ENCODE peak calls at places on chromosomes 16 and 17, in seven cellular contexts. A, V, O, K, I, N and C are unnamed samples.

GRCh38 chr17:3747805-3748204 is 24.1 kb downstream of the HASPIN start:
- DNase-seq in A (no peak), V (no peak), O (no peak), K (no peak), I (no peak), N (no peak), C (no peak)

GRCh38 chr16:84055366-84055765 is 12.8 kb upstream of the SLC38A8 start:
- DNase-seq in A (no peak), V (no peak), O (no peak), K (no peak), I (no peak), N (peak; percentile 53), C (no peak)

GRCh38 chr16:48029768-48030167 is 126.0 kb downstream of the ABCC12 start:
- DNase-seq in A (no peak), V (no peak), O (no peak), K (no peak), I (no peak), N (no peak), C (no peak)

GRCh38 chr17:77645441-77646430 is 312.8 kb upstream of the TNRC6C start:
- DNase-seq in A (no peak), V (no peak), O (no peak), K (peak; percentile 46), I (peak; percentile 5), N (no peak), C (no peak)

GRCh38 chr16:54175552-54176375 is 110.8 kb downstream of the IRX3 start:
- DNase-seq in A (no peak), V (no peak), O (no peak), K (no peak), I (peak; percentile 8), N (no peak), C (no peak)

GRCh38 chr17:74922172-74922571 is 883 bp downstream of the USH1G start:
- DNase-seq in A (no peak), V (no peak), O (no peak), K (no peak), I (no peak), N (no peak), C (no peak)

GRCh38 chr17:65278050-65278819 is 141.1 kb downstream of the RGS9 start:
- DNase-seq in A (peak; percentile 25), V (peak; percentile 62), O (peak; percentile 17), K (peak; percentile 88), I (peak; percentile 71), N (peak; percentile 52), C (peak; percentile 64)

GRCh38 chr16:56258508-56259424 is 67.5 kb downstream of the GNAO1 start:
- DNase-seq in A (peak; percentile 80), V (no peak), O (no peak), K (no peak), I (no peak), N (no peak), C (no peak)

GRCh38 chr17:71110326-71110725 is 941.0 kb downstream of the KCNJ2 start:
- DNase-seq in A (no peak), V (no peak), O (peak; percentile 58), K (no peak), I (no peak), N (no peak), C (no peak)

GRCh38 chr17:57832711-57833596 is 16.9 kb downstream of the MRPS23 start:
- DNase-seq in A (peak; percentile 74), V (peak; percentile 76), O (peak; percentile 41), K (peak; percentile 88), I (peak; percentile 84), N (peak; percentile 69), C (peak; percentile 76)

GRCh38 chr17:48678141-48678971 is 44.0 kb downstream of the PRAC1 start:
- DNase-seq in A (peak; percentile 38), V (peak; percentile 19), O (peak; percentile 69), K (peak; percentile 86), I (peak; percentile 49), N (peak; percentile 74), C (peak; percentile 46)

GRCh38 chr16:983044-984030 is 1.8 kb downstream of the SOX8 start:
- DNase-seq in A (no peak), V (no peak), O (no peak), K (peak; percentile 69), I (peak; percentile 14), N (no peak), C (no peak)

GRCh38 chr16:84751947-84752346 is 52.1 kb downstream of the USP10 start:
- DNase-seq in A (no peak), V (no peak), O (peak; percentile 31), K (no peak), I (peak; percentile 64), N (no peak), C (peak; percentile 69)

GRCh38 chr16:81748476-81749198 is 30.5 kb upstream of the PLCG2 start:
- DNase-seq in A (no peak), V (no peak), O (no peak), K (no peak), I (no peak), N (no peak), C (no peak)

GRCh38 chr17:49401971-49402491 is 12.7 kb downstream of the PHB1 start:
- DNase-seq in A (peak; percentile 64), V (no peak), O (no peak), K (peak; percentile 23), I (no peak), N (no peak), C (no peak)

GRCh38 chr17:79855331-79856124 is 16.3 kb upstream of the CBX4 start:
- DNase-seq in A (no peak), V (no peak), O (no peak), K (no peak), I (no peak), N (no peak), C (no peak)

GRCh38 chr17:61897548-61898180 is 30.1 kb downstream of the INTS2 start:
- DNase-seq in A (no peak), V (no peak), O (no peak), K (peak; percentile 34), I (no peak), N (no peak), C (no peak)
- TF ChIP-seq CTCF in A (no peak), V (no peak), O (no peak), K (no peak), I (no peak), N (no peak), C (no peak)

GRCh38 chr16:73285336-73285735 is 237.4 kb upstream of the ZFHX3 start:
- DNase-seq in A (no peak), V (no peak), O (no peak), K (no peak), I (no peak), N (no peak), C (no peak)
- H3K4me3 ChIP-seq in A (no peak overlapping the region), V (no peak overlapping the region), O (no peak overlapping the region), K (no peak overlapping the region), I (no peak overlapping the region), N (no peak overlapping the region), C (no peak overlapping the region)

DNA sequence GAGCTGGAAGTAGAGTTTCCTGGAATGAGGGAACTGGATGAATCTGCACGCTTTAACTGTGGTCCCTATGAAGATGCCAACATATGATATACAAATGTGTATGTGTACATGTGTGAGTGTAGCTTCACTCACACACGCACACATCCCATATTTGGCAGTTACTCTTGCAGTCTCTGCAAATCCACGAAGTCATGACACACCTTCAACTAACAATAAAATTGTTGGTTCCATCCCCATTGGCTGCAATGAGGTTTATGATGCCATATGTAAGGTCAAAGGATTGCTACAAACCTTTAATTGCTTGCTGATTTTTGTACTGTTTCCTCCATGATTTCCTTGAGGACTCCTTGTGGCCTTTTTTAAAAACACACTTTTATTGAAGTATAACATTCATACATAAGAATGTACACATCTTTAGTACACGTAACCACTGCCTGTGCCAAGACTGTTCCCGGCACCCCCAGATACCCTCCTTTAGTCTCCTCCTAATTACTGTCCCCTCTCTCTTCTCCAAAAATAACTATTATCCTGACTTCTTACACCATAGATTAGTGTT is 22.0 kb downstream of the MYO1D start:
- DNase-seq in A (no peak), V (no peak), O (no peak), K (no peak), I (no peak), N (no peak), C (no peak)
- TF ChIP-seq CTCF in A (no peak), V (no peak), O (no peak), K (no peak), I (peak; percentile 2), N (no peak), C (no peak)

GRCh38 chr16:24734382-24734781 is 4.9 kb downstream of the TNRC6A start:
- DNase-seq in A (no peak), V (peak; percentile 72), O (no peak), K (no peak), I (no peak), N (no peak), C (peak; percentile 85)

GRCh38 chr16:24737916-24738594 is 8.6 kb downstream of the TNRC6A start:
- DNase-seq in A (no peak), V (no peak), O (no peak), K (no peak), I (no peak), N (no peak), C (no peak)

GRCh38 chr16:24737391-24737871 is 8.0 kb downstream of the TNRC6A start:
- DNase-seq in A (no peak), V (peak; percentile 70), O (no peak), K (no peak), I (peak; percentile 59), N (no peak), C (peak; percentile 54)

GRCh38 chr16:24738895-24739294 is 9.4 kb downstream of the TNRC6A start:
- DNase-seq in A (no peak), V (no peak), O (no peak), K (no peak), I (no peak), N (no peak), C (no peak)

GRCh38 chr16:24736758-24737157 is 7.3 kb downstream of the TNRC6A start:
- DNase-seq in A (no peak), V (no peak), O (no peak), K (no peak), I (no peak), N (no peak), C (peak; percentile 19)
- H3K4me3 ChIP-seq in A (peak overlapping the region; percentile 3), V (no peak overlapping the region), O (no peak overlapping the region), K (no peak overlapping the region), I (no peak overlapping the region), N (no peak overlapping the region), C (no peak overlapping the region)

GRCh38 chr16:67546761-67547422 is 15.4 kb upstream of the CTCF start:
- DNase-seq in A (peak; percentile 66), V (peak; percentile 57), O (peak; percentile 45), K (peak; percentile 86), I (peak; percentile 66), N (peak; percentile 90), C (peak; percentile 68)
- TF ChIP-seq CTCF in A (peak; percentile 83), V (peak; percentile 91), O (peak; percentile 94), K (peak; percentile 87), I (peak; percentile 95), N (peak; percentile 91), C (peak; percentile 82)

GRCh38 chr17:6712854-6713129 is 377 bp downstream of the SLC13A5 start:
- DNase-seq in A (no peak), V (no peak), O (no peak), K (no peak), I (no peak), N (no peak), C (no peak)
- H3K4me3 ChIP-seq in A (peak overlapping the region; percentile 34), V (no peak overlapping the region), O (no peak overlapping the region), K (peak overlapping the region; percentile 58), I (no peak overlapping the region), N (no peak overlapping the region), C (no peak overlapping the region)

GRCh38 chr17:42101513-42102292 is 3.4 kb upstream of the ZNF385C start:
- DNase-seq in A (peak; percentile 81), V (peak; percentile 57), O (peak; percentile 21), K (peak; percentile 79), I (peak; percentile 79), N (peak; percentile 80), C (peak; percentile 53)
- TF ChIP-seq CTCF in A (peak; percentile 68), V (peak; percentile 88), O (peak; percentile 87), K (peak; percentile 95), I (peak; percentile 98), N (peak; percentile 70), C (peak; percentile 92)